ENCODE peak calls at places on chromosome 13, in six cellular contexts. V is KG1; B is naive thymus-derived CD8-positive, alpha-beta T cell; P is MG63; O is transverse colon; U is SIG-M5. X is an unnamed sample.

GRCh38 chr13:38348890-38349289 is 761 bp upstream of the UFM1 start:
- DNase-seq in V (peak; percentile 63), B (no peak), P (peak; percentile 11), O (peak; percentile 8), U (no peak), X (no peak)

GRCh38 chr13:112213467-112214245 is 146.7 kb downstream of the SOX1 start:
- DNase-seq in V (no peak), B (no peak), P (peak; percentile 6), O (peak; percentile 80), U (no peak), X (no peak)

GRCh38 chr13:110518150-110518525 is 43.4 kb downstream of the RAB20 start:
- DNase-seq in V (no peak), B (no peak), P (no peak), O (no peak), U (no peak), X (no peak)

GRCh38 chr13:75801388-75801787 is 165.3 kb downstream of the LMO7 start:
- DNase-seq in V (no peak), B (no peak), P (no peak), O (no peak), U (no peak), X (no peak)

GRCh38 chr13:40146063-40146462 is 490.6 kb downstream of the COG6 start:
- DNase-seq in V (no peak), B (no peak), P (no peak), O (no peak), U (no peak), X (no peak)

GRCh38 chr13:99959538-99960230 is 11.9 kb downstream of the ZIC5 start:
- DNase-seq in V (no peak), B (no peak), P (no peak), O (no peak), U (no peak), X (no peak)

GRCh38 chr13:109362606-109363005 is 423.8 kb downstream of the IRS2 start:
- DNase-seq in V (no peak), B (no peak), P (no peak), O (no peak), U (no peak), X (no peak)

GRCh38 chr13:104318121-104318520 is 1251.9 kb upstream of the SLC10A2 start:
- DNase-seq in V (no peak), B (no peak), P (peak; percentile 3), O (no peak), U (no peak), X (no peak)

GRCh38 chr13:20399515-20399914 is 126.1 kb downstream of the CRYL1 start:
- DNase-seq in V (no peak), B (no peak), P (no peak), O (no peak), U (no peak), X (no peak)

GRCh38 chr13:30292325-30292724 is 15.0 kb downstream of the KATNAL1 start:
- DNase-seq in V (no peak), B (no peak), P (no peak), O (no peak), U (no peak), X (no peak)

GRCh38 chr13:73223372-73223781 is 164.6 kb downstream of the KLF5 start:
- DNase-seq in V (no peak), B (no peak), P (peak; percentile 32), O (no peak), U (no peak), X (no peak)

GRCh38 chr13:20404488-20405222 is 121.0 kb downstream of the CRYL1 start:
- DNase-seq in V (no peak), B (no peak), P (no peak), O (no peak), U (no peak), X (no peak)

GRCh38 chr13:112069063-112069726 is 2.2 kb downstream of the SOX1 start:
- DNase-seq in V (no peak), B (no peak), P (no peak), O (no peak), U (no peak), X (no peak)

GRCh38 chr13:49495783-49496762 is at the start of gene PHF11:
- DNase-seq in V (peak; percentile 35), B (peak; percentile 80), P (peak; percentile 80), O (peak; percentile 87), U (peak; percentile 22), X (peak; percentile 75)

GRCh38 chr13:95641291-95641811 is 3.2 kb downstream of the DZIP1 start:
- DNase-seq in V (no peak), B (no peak), P (no peak), O (peak; percentile 10), U (no peak), X (no peak)

GRCh38 chr13:45162821-45163220 is 38.0 kb downstream of the KCTD4 start:
- DNase-seq in V (no peak), B (no peak), P (peak; percentile 7), O (no peak), U (no peak), X (no peak)

GRCh38 chr13:46751811-46752635 is 44.9 kb downstream of the ESD start:
- DNase-seq in V (peak; percentile 64), B (peak; percentile 32), P (peak; percentile 9), O (no peak), U (peak; percentile 90), X (peak; percentile 70)

GRCh38 chr13:78680611-78681010 is 21.7 kb upstream of the OBI1 start:
- DNase-seq in V (no peak), B (no peak), P (no peak), O (no peak), U (no peak), X (no peak)

GRCh38 chr13:21676611-21677021 is 5.7 kb downstream of the FGF9 start:
- DNase-seq in V (no peak), B (no peak), P (no peak), O (peak; percentile 42), U (no peak), X (no peak)

GRCh38 chr13:99646866-99647592 is 145.8 kb downstream of the TM9SF2 start:
- DNase-seq in V (no peak), B (no peak), P (no peak), O (no peak), U (no peak), X (no peak)

GRCh38 chr13:102798653-102799543 is at the start of the genes BIVM and POGLUT2:
- DNase-seq in V (peak; percentile 73), B (peak; percentile 64), P (peak; percentile 92), O (peak; percentile 91), U (peak; percentile 36), X (peak; percentile 56)

GRCh38 chr13:106690779-106691178 is 122.8 kb upstream of the ARGLU1 start:
- DNase-seq in V (no peak), B (no peak), P (no peak), O (no peak), U (no peak), X (no peak)

GRCh38 chr13:52851153-52851962 is 2.9 kb upstream of the PCDH8 start:
- DNase-seq in V (peak; percentile 18), B (no peak), P (peak; percentile 41), O (peak; percentile 40), U (no peak), X (no peak)

GRCh38 chr13:77136902-77137420 is 110.0 kb upstream of the FBXL3 start:
- DNase-seq in V (no peak), B (no peak), P (no peak), O (no peak), U (no peak), X (no peak)

GRCh38 chr13:109205315-109205714 is 575.9 kb downstream of the MYO16 start:
- DNase-seq in V (no peak), B (no peak), P (no peak), O (no peak), U (no peak), X (no peak)

GRCh38 chr13:84946144-84946543 is 853.1 kb downstream of the SLITRK6 start:
- DNase-seq in V (no peak), B (no peak), P (no peak), O (no peak), U (no peak), X (no peak)

GRCh38 chr13:101545521-101545920 is 93.0 kb downstream of the ITGBL1 start:
- DNase-seq in V (no peak), B (no peak), P (peak; percentile 28), O (no peak), U (no peak), X (no peak)

GRCh38 chr13:98252931-98253470 is 75.9 kb upstream of the RNF113B start:
- DNase-seq in V (no peak), B (no peak), P (peak; percentile 53), O (no peak), U (no peak), X (no peak)

GRCh38 chr13:99677388-99677951 is 176.2 kb downstream of the TM9SF2 start:
- DNase-seq in V (no peak), B (no peak), P (no peak), O (no peak), U (no peak), X (no peak)

GRCh38 chr13:25872871-25873607 is 178.8 kb downstream of the SHISA2 start:
- DNase-seq in V (no peak), B (no peak), P (no peak), O (no peak), U (peak; percentile 27), X (no peak)

GRCh38 chr13:47976325-47976724 is 24.7 kb downstream of the SUCLA2 start:
- DNase-seq in V (no peak), B (no peak), P (no peak), O (no peak), U (no peak), X (no peak)

X was measured in central memory CD8-positive, alpha-beta T cell.